ENCODE peak calls at places on chromosomes 16 and 17, in nine cellular contexts. Y is H1, R is right atrium auricular region, E is upper lobe of right lung, T is tibial nerve, W is transverse colon, N is breast epithelium, H is A549, L is kidney. A is an unnamed sample. For H3K4me1, the result is how much of the 10 kb centered on the place peaks cover.

GRCh38 chr17:2388020-2388704 is 12.7 kb downstream of the MNT start:
- DNase-seq in E (no peak), R (no peak), N (no peak), Y (no peak), T (no peak), H (peak), W (no peak), L (peak), A (no peak)

GRCh38 chr16:85888405-85889331 is 10.3 kb upstream of the IRF8 start:
- DNase-seq in L (peak), R (no peak), H (peak), N (no peak), Y (no peak), E (no peak), W (no peak), T (no peak), A (no peak)

GRCh38 chr17:18191071-18191667 is 7.5 kb downstream of the ALKBH5 start:
- DNase-seq in W (no peak), N (no peak), T (peak), E (no peak), Y (no peak), R (peak), L (peak), H (no peak), A (peak)

GRCh38 chr17:76304226-76305134 is 3.6 kb downstream of the QRICH2 start:
- DNase-seq in H (no peak), T (no peak), R (no peak), E (no peak), L (peak), N (no peak), Y (no peak), W (no peak), A (peak)

GRCh38 chr17:20026960-20027359 is 17.8 kb downstream of the SPECC1 start:
- DNase-seq in T (no peak), W (no peak), E (no peak), L (no peak), Y (no peak), N (no peak), R (no peak), H (no peak), A (no peak)

GRCh38 chr17:41403409-41404023 is 6.1 kb upstream of the KRT31 start:
- DNase-seq in T (no peak), E (no peak), Y (no peak), L (no peak), N (no peak), W (no peak), R (no peak), H (no peak), A (no peak)

GRCh38 chr16:88685156-88686061 is 898 bp downstream of the SNAI3 start:
- DNase-seq in Y (no peak), E (peak), H (peak), W (peak), T (no peak), N (no peak), L (peak), R (no peak), A (peak)

GRCh38 chr17:6574689-6575595 is 18.6 kb upstream of the PITPNM3 start:
- DNase-seq in L (peak), H (no peak), W (peak), T (no peak), N (no peak), R (no peak), E (peak), Y (no peak), A (peak)

GRCh38 chr17:5035356-5035755 is at the start of gene SLC52A1:
- DNase-seq in E (no peak), T (no peak), N (no peak), R (no peak), W (peak), L (no peak), Y (peak), H (peak), A (no peak)

GRCh38 chr17:3400008-3400407 is 1.8 kb upstream of the OR1E1 start:
- DNase-seq in H (no peak), Y (no peak), T (no peak), W (no peak), E (no peak), R (no peak), L (no peak), N (no peak), A (no peak)

GRCh38 chr17:27455914-27456680 is at the start of gene KSR1:
- DNase-seq in N (peak), L (peak), Y (peak), H (peak), W (peak), T (peak), R (peak), E (peak), A (peak)

GRCh38 chr16:54066451-54067056 is 220.0 kb downstream of the IRX3 start:
- DNase-seq in W (no peak), N (peak), H (no peak), T (no peak), E (no peak), R (no peak), L (no peak), Y (no peak), A (no peak)

GRCh38 chr17:81332949-81333570 is 38.0 kb upstream of the SLC38A10 start:
- DNase-seq in E (no peak), Y (no peak), W (no peak), T (no peak), R (no peak), N (no peak), H (no peak), L (peak), A (no peak)

GRCh38 chr17:81330884-81331245 is 35.8 kb upstream of the SLC38A10 start:
- DNase-seq in H (no peak), T (no peak), E (no peak), Y (no peak), N (no peak), R (no peak), W (no peak), L (no peak), A (peak)

GRCh38 chr17:81332118-81332834 is 37.2 kb upstream of the SLC38A10 start:
- DNase-seq in Y (no peak), N (no peak), R (no peak), L (peak), W (no peak), H (no peak), T (no peak), E (no peak), A (no peak)

GRCh38 chr17:81329927-81330883 is 35.1 kb upstream of the SLC38A10 start:
- DNase-seq in R (no peak), E (peak), L (no peak), H (peak), T (no peak), N (no peak), Y (no peak), W (peak), A (peak)

GRCh38 chr17:81331527-81332043 is 36.5 kb upstream of the SLC38A10 start:
- DNase-seq in R (no peak), T (no peak), Y (no peak), N (no peak), H (no peak), L (peak), W (no peak), E (peak), A (peak)
- H3K4me1 ChIP-seq in R (under half), T (under half), Y (under half), N (under half), H (half or more), L (under half), W (under half), E (under half), A (under half)

GRCh38 chr17:21275579-21276339 is 8.8 kb upstream of the MAP2K3 start:
- DNase-seq in H (peak), N (peak), Y (no peak), L (peak), E (peak), W (peak), T (peak), R (peak), A (peak)
- TF ChIP-seq CTCF in H (no peak), N (no peak), Y (peak), L (no peak), E (peak), W (no peak), T (no peak), R (peak), A (no peak)

DNA sequence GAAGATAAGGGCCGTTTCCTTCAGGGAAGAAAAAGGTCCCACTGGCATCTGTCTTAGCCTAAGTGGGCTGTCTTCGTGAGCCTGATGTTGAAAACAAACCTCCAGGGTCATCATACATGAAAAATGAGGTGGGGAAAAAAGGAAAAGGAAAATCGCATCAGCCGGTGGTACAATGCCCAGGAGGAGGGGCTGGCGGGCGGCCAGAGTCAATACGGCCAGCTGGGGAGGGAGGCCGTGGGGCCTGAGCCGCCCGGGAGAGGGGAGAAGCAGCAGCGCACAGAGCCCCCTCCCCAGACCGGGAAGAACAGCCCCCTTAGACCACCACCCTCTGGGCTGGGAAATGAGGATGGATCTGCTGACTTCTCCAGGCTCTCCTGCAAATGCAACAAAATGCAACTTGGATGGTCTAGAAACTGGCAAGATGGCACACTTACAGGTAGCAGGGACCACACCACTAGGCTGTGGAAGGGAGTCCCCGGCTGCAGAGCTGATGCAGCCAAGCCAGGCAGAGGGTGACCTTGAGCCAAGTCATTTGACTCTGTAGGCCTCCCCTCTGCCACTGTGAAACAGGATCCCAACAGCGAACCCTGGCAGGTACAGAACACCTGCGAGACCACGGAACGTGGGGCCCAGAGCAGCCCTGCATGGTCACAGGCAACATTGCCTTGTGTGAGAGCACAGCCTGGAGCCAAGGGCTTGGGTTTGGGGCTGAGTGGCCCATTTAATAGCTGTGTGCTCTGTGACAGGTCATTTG is 448.6 kb downstream of the SOX9 start:
- DNase-seq in W (peak), R (no peak), E (no peak), H (no peak), L (no peak), T (no peak), Y (no peak), N (no peak), A (no peak)
- H3K4me1 ChIP-seq in W (under half), R (under half), E (under half), H (half or more), L (under half), T (under half), Y (under half), N (under half), A (under half)

GRCh38 chr16:16032271-16032979 is 83.0 kb downstream of the ABCC1 start:
- DNase-seq in N (no peak), H (no peak), T (no peak), L (no peak), E (no peak), W (no peak), R (no peak), Y (no peak), A (no peak)

GRCh38 chr16:16033208-16033717 is 83.8 kb downstream of the ABCC1 start:
- DNase-seq in H (no peak), L (no peak), W (no peak), T (no peak), R (no peak), E (no peak), N (no peak), Y (no peak), A (no peak)

GRCh38 chr16:16029431-16030011 is 80.1 kb downstream of the ABCC1 start:
- DNase-seq in W (no peak), L (no peak), N (no peak), E (no peak), T (no peak), H (no peak), Y (no peak), R (no peak), A (no peak)

GRCh38 chr16:16030449-16030848 is 81.0 kb downstream of the ABCC1 start:
- DNase-seq in Y (no peak), R (no peak), E (no peak), T (no peak), N (no peak), H (no peak), L (no peak), W (no peak), A (peak)

DNA sequence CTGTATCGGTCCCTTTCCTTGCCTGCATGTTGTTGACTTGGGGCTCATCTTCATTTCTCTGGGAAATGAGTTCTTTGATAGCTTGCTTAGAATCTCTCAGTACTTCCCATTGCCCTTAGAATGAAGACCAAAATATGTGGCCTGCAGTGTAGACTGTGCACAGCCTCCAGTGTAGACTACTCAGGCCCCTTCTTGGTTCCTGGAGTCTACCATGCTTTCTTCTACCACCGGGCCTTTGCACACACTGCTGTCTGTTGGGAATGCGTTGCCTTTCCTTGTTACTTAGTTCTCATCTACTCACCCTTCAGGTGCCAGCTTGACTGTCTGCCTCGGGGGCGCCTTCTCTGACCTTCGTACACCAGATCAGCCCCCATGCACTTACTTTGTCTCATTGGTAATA is 82.0 kb downstream of the ABCC1 start:
- DNase-seq in R (no peak), T (no peak), W (no peak), L (no peak), E (no peak), H (no peak), N (no peak), Y (no peak), A (no peak)
- TF ChIP-seq CTCF in R (no peak), T (no peak), W (no peak), L (no peak), E (no peak), H (no peak), N (no peak), Y (no peak), A (no peak)

DNA sequence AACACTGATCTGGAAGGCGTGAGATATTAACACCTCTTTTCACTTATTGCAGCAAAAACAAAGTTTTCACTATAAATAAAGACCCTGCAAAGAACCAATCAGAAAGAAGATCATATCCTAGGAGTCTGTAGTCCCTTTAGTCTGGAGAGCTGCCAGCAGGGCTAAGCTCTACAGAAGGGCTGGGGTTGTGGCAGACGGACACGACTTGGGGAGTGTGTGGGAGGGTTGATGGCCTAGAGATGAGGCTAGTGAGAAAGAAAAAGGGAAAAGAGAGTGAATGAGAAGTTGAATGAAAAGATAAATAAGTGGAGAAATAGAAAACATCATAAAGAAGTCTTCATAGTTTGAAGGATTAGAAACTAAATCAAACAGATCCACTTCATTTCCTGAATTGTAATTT is 8.6 kb upstream of the SKAP1 start:
- DNase-seq in R (no peak), H (no peak), Y (no peak), E (no peak), L (no peak), W (no peak), N (no peak), T (no peak), A (no peak)
- H3K4me1 ChIP-seq in R (under half), H (under half), Y (under half), E (under half), L (under half), W (under half), N (under half), T (under half), A (under half)

DNA sequence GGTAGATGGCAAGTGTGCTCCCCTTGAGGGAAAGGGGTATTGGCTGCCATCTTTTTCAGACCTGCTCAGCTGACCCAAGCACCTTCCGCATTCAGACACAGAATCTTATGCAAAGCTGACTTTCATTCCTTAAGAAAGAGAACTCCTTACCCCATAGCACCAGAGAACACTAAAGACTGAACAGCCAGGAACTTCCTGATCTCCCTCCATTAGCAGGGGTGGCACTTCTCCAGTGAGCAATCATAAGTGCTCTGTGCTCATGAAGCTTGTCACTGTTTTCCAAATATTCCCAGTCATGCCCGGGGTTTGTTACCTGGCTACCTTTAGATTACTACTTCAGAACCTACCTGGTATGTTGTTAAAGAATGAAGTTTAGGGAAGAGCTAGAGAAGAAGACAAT is 11.9 kb downstream of the HSD17B2 start:
- DNase-seq in T (no peak), Y (no peak), W (no peak), H (no peak), N (no peak), L (no peak), E (no peak), R (no peak), A (no peak)
- TF ChIP-seq CTCF in T (no peak), Y (no peak), W (no peak), H (no peak), N (no peak), L (no peak), E (no peak), R (no peak), A (no peak)

GRCh38 chr17:74213897-74214386 is 571 bp downstream of the TTYH2 start:
- DNase-seq in Y (no peak), W (peak), N (no peak), H (no peak), R (no peak), T (no peak), E (no peak), L (no peak), A (peak)
- H3K4me1 ChIP-seq in Y (under half), W (under half), N (under half), H (under half), R (under half), T (under half), E (under half), L (under half), A (under half)

GRCh38 chr16:10013364-10013763 is 168.9 kb downstream of the GRIN2A start:
- DNase-seq in W (no peak), L (no peak), Y (no peak), H (no peak), T (no peak), N (no peak), E (no peak), R (no peak), A (no peak)
- TF ChIP-seq CTCF in W (no peak), L (no peak), Y (peak), H (no peak), T (no peak), N (no peak), E (no peak), R (no peak), A (no peak)

GRCh38 chr16:50195756-50196155 is 42.6 kb downstream of the TENT4B start:
- DNase-seq in T (no peak), R (no peak), N (no peak), H (no peak), W (no peak), L (no peak), E (no peak), Y (no peak), A (no peak)

GRCh38 chr16:50197582-50197981 is 44.5 kb downstream of the TENT4B start:
- DNase-seq in H (no peak), Y (no peak), N (no peak), E (no peak), T (no peak), R (no peak), W (no peak), L (no peak), A (no peak)

GRCh38 chr16:50196736-50197135 is 43.6 kb downstream of the TENT4B start:
- DNase-seq in N (no peak), L (no peak), W (no peak), E (no peak), Y (no peak), H (no peak), T (no peak), R (no peak), A (no peak)

GRCh38 chr16:50201784-50202183 is 48.7 kb downstream of the TENT4B start:
- DNase-seq in N (no peak), H (no peak), T (no peak), E (no peak), W (no peak), Y (no peak), R (no peak), L (no peak), A (no peak)

DNA sequence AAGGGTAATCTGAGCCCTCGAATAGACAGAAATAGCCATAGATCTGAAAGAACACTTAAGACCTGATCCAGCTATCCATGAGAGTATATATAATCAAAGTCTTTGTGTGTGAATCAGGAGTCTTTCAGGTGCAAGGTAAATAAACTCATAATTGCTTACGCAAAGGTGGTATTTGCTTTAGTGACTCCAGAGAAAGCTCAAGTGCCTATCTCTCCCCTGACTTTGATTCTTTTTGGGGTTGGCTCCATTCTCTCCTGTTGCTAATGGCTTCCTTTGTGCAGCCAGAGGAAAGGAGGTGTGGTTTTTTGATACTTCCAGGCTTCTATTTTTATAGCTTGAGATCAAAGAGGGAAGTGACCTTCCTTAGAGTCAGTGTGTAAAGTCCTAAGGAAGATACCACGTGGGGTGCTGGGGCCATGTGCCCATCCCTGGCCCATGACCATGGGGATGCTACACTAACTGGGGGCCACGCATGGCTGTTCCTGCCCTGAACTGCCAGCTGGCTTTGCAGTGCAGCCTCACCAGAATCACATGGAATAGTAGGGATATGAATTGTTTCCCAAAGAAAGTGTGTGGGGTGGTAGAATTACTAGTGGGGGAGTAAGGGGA is 45.8 kb downstream of the TENT4B start:
- DNase-seq in W (no peak), L (no peak), Y (no peak), R (no peak), H (no peak), T (no peak), N (no peak), E (no peak), A (no peak)
- H3K4me1 ChIP-seq in W (under half), L (under half), Y (under half), R (under half), H (under half), T (under half), N (under half), E (under half), A (under half)